ENCODE peak calls at places on chromosomes 1 and 21, in ten cellular contexts. R is testis, T is MG63, X is breast epithelium, A is lower lobe of right lung, O is astrocyte, D is SK-N-SH, J is cardiac muscle cell, E is fibroblast of lung, F is body of pancreas. U is an unnamed sample.
A peak's percentile ranks its signal among the peaks of the same experiment; 100 is the strongest.

GRCh38 chr1:23392125-23392855 is 22.7 kb upstream of the ZNF436 start:
- DNase-seq in R (no peak), T (no peak), X (no peak), A (no peak), O (no peak), D (no peak), J (no peak), E (no peak), F (no peak), U (no peak)

GRCh38 chr1:225454733-225455132 is 26.9 kb upstream of the LBR start:
- DNase-seq in R (no peak), T (peak; percentile 78), X (no peak), A (no peak), O (peak; percentile 82), D (no peak), J (no peak), E (peak; percentile 86), F (peak; percentile 57), U (no peak)

GRCh38 chr1:151371744-151372410 is 628 bp downstream of the SELENBP1 start:
- DNase-seq in R (no peak), T (peak; percentile 46), X (no peak), A (peak; percentile 67), O (peak; percentile 8), D (peak; percentile 80), J (peak; percentile 37), E (peak; percentile 38), F (peak; percentile 59), U (no peak)

GRCh38 chr21:42641311-42642218 is 11.9 kb upstream of the PDE9A start:
- DNase-seq in R (no peak), T (no peak), X (no peak), A (peak; percentile 37), O (no peak), D (peak; percentile 49), J (no peak), E (peak; percentile 6), F (no peak), U (no peak)

GRCh38 chr1:1165485-1165884 is 8.2 kb upstream of the TTLL10 start:
- DNase-seq in R (no peak), T (no peak), X (no peak), A (no peak), O (no peak), D (no peak), J (no peak), E (no peak), F (peak; percentile 52), U (no peak)

GRCh38 chr1:177981186-177981585 is 11.3 kb upstream of the SEC16B start:
- DNase-seq in R (no peak), T (no peak), X (no peak), A (no peak), O (no peak), D (no peak), J (no peak), E (no peak), F (no peak), U (no peak)

GRCh38 chr1:172870901-172871606 is 179.7 kb downstream of the TNFSF18 start:
- DNase-seq in R (no peak), T (no peak), X (no peak), A (no peak), O (no peak), D (no peak), J (no peak), E (peak; percentile 37), F (no peak), U (no peak)

GRCh38 chr1:162678439-162678838 is 46.2 kb downstream of the DDR2 start:
- DNase-seq in R (peak; percentile 67), T (peak; percentile 73), X (peak; percentile 66), A (no peak), O (peak; percentile 87), D (no peak), J (no peak), E (peak; percentile 91), F (peak; percentile 19), U (no peak)

DNA sequence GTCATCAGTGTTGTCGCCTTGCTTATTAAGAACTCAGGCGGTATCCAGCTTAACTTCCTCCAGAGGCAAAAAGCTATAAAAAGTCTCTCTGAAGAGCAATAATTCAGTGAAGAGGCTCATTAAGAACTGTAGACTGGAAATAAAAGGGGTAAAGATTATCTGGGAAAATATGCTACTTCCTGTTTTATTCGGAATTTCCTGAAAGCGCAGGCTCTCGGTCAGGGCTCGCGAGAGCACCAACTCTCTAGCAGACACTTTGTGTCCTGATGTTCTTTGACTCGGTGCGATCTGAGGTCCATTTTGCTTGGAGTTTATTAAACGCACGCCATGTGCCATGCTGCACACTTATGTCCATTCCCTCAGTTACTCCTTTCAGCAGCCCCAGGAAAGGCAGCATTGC is 70.4 kb downstream of the MRPS6 start:
- DNase-seq in R (no peak), T (no peak), X (no peak), A (no peak), O (no peak), D (no peak), J (no peak), E (no peak), F (no peak), U (no peak)
- H3K9me3 ChIP-seq in R (no peaks in the 10 kb centered on the region), T (peaks cover 8% of the 10 kb centered on the region), X (no peaks in the 10 kb centered on the region), A (no peaks in the 10 kb centered on the region), O (no peaks in the 10 kb centered on the region), D (no peaks in the 10 kb centered on the region), J (no peaks in the 10 kb centered on the region), E (no peaks in the 10 kb centered on the region), F (no peaks in the 10 kb centered on the region), U (no peaks in the 10 kb centered on the region)

GRCh38 chr1:111104981-111105380 is 34.9 kb downstream of the DRAM2 start:
- DNase-seq in R (no peak), T (no peak), X (no peak), A (no peak), O (no peak), D (no peak), J (no peak), E (no peak), F (no peak), U (no peak)

GRCh38 chr1:111101854-111102642 is 37.8 kb downstream of the DRAM2 start:
- DNase-seq in R (no peak), T (no peak), X (no peak), A (no peak), O (no peak), D (no peak), J (no peak), E (no peak), F (no peak), U (no peak)

GRCh38 chr1:111097356-111098099 is 42.4 kb downstream of the DRAM2 start:
- DNase-seq in R (no peak), T (no peak), X (no peak), A (no peak), O (no peak), D (no peak), J (no peak), E (no peak), F (no peak), U (no peak)

DNA sequence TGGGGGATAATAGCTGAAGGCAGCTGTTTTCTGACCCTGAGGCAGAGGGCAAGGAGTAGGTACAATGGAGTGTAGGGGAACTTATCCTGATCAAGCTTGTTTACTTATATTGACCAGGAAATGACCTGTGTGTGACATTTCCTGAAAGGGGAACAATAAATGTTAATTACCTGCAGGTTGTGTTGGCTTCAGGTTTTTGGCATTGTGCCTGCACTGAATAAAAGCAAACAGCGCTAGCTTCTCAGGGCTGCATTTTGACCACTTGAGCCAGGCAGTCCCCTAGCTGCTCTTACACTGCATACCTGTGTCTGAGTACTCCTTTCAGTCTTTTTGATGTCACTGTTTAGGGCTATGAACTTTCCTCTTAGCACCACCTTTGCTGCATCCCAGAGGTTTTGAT is 40.6 kb downstream of the DRAM2 start:
- DNase-seq in R (no peak), T (no peak), X (no peak), A (no peak), O (no peak), D (no peak), J (no peak), E (no peak), F (no peak), U (no peak)
- H3K9me3 ChIP-seq in R (no peaks in the 10 kb centered on the region), T (peaks cover 15% of the 10 kb centered on the region), X (peaks cover 72% of the 10 kb centered on the region), A (peaks cover 36% of the 10 kb centered on the region), O (peaks cover 3% of the 10 kb centered on the region), D (peaks cover 3% of the 10 kb centered on the region), J (no peaks in the 10 kb centered on the region), E (no peaks in the 10 kb centered on the region), F (no peaks in the 10 kb centered on the region), U (peaks cover 3% of the 10 kb centered on the region)

DNA sequence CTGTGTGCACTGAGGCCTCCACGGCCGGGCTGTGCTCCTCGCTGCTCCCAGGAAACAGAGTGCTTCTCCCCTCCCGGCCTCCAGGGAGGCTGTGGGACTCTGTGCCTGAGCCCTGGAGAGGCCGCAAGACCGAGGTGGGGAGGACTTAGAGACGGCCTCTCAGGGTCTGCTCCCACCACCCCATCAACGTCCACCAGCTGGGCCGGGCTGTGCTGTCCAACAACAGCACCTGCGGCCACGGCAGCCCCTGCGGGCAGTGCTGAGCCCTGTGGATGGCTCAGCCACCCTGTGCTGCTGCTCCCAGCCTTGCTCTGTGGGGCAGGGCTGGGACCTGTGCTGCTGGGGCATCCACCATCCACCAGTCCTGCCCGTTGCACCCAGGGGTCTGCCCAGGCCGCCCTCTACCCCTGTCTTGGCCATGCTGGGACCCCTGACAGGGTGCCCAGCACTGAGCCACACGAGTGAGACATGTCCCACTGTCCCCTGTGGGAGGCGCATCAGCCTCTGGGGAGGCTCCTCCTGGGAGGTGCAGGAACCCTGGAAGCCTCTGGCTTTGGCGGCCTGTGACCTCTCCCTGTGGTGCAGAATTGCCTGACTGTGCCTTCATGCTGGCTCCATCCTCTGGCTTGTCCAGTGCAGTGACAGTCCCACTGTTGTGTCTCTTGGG is 31.2 kb upstream of the LRRC3 start:
- DNase-seq in R (no peak), T (no peak), X (no peak), A (no peak), O (no peak), D (no peak), J (no peak), E (no peak), F (no peak), U (peak; percentile 1)
- H3K9me3 ChIP-seq in R (no peaks in the 10 kb centered on the region), T (peaks cover 4% of the 10 kb centered on the region), X (peaks cover 6% of the 10 kb centered on the region), A (no peaks in the 10 kb centered on the region), O (peaks cover 16% of the 10 kb centered on the region), D (no peaks in the 10 kb centered on the region), J (no peaks in the 10 kb centered on the region), E (no peaks in the 10 kb centered on the region), F (no peaks in the 10 kb centered on the region), U (no peaks in the 10 kb centered on the region)

GRCh38 chr1:82318265-82318664 is 517.5 kb downstream of the ADGRL2 start:
- DNase-seq in R (no peak), T (no peak), X (no peak), A (no peak), O (no peak), D (no peak), J (no peak), E (peak; percentile 6), F (no peak), U (no peak)

GRCh38 chr1:82318921-82319320 is 518.2 kb downstream of the ADGRL2 start:
- DNase-seq in R (no peak), T (no peak), X (no peak), A (no peak), O (peak; percentile 15), D (no peak), J (no peak), E (peak; percentile 14), F (no peak), U (no peak)

GRCh38 chr1:82319526-82319925 is 518.8 kb downstream of the ADGRL2 start:
- DNase-seq in R (no peak), T (no peak), X (no peak), A (no peak), O (peak; percentile 38), D (no peak), J (no peak), E (peak; percentile 36), F (no peak), U (no peak)

GRCh38 chr1:82321794-82322193 is 521.1 kb downstream of the ADGRL2 start:
- DNase-seq in R (no peak), T (no peak), X (no peak), A (no peak), O (peak; percentile 8), D (no peak), J (no peak), E (peak; percentile 33), F (no peak), U (no peak)

DNA sequence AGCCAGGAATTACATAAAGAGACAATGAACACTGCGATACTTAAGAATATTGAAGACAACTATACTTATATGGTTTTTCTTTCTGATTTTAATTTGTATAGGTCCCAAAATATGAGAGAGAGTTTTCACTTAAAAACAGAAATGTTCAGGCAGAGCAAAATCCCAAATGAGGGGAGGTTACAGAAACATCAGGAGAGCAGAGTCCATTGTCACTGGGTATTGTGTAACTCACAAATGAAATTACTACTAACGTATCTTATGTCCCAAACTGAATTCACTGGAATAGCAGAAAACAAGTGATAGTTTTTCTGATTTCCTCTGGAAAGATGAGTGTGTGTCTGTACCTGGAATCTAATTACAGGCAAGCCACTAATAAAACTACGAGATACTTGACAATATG is 522.4 kb downstream of the ADGRL2 start:
- DNase-seq in R (no peak), T (no peak), X (no peak), A (no peak), O (no peak), D (no peak), J (no peak), E (no peak), F (no peak), U (no peak)
- H3K9me3 ChIP-seq in R (no peaks in the 10 kb centered on the region), T (no peaks in the 10 kb centered on the region), X (no peaks in the 10 kb centered on the region), A (no peaks in the 10 kb centered on the region), O (no peaks in the 10 kb centered on the region), D (no peaks in the 10 kb centered on the region), J (no peaks in the 10 kb centered on the region), E (no peaks in the 10 kb centered on the region), F (no peaks in the 10 kb centered on the region), U (peaks cover 2% of the 10 kb centered on the region)